ENCODE peak calls at places on chromosomes 3 and 15, in seven cellular contexts. One of them, this sample, is unnamed.

GRCh38 chr3:48299746-48300361 is 33.6 kb downstream of the SPINK8 start:
- DNase-seq in CD4-positive, alpha-beta T cell: no peak
- DNase-seq in psoas muscle: no peak
- DNase-seq in GM23338: no peak
- DNase-seq in tibial artery: no peak
- DNase-seq in retinal pigment epithelial cell: no peak
- DNase-seq in nephron progenitor cell: no peak
- DNase-seq in this sample: no peak

GRCh38 chr3:150760431-150761200 is 2.4 kb downstream of the SIAH2 start:
- DNase-seq in GM23338: no peak
- DNase-seq in tibial artery: no peak
- DNase-seq in CD4-positive, alpha-beta T cell: no peak
- DNase-seq in retinal pigment epithelial cell: no peak
- DNase-seq in nephron progenitor cell: no peak
- DNase-seq in psoas muscle: no peak
- DNase-seq in this sample: no peak

GRCh38 chr3:141078200-141078599 is 27.1 kb downstream of the SPSB4 start:
- DNase-seq in CD4-positive, alpha-beta T cell: no peak
- DNase-seq in GM23338: no peak
- DNase-seq in psoas muscle: no peak
- DNase-seq in tibial artery: no peak
- DNase-seq in nephron progenitor cell: no peak
- DNase-seq in retinal pigment epithelial cell: no peak
- DNase-seq in this sample: no peak

GRCh38 chr3:11479230-11479620 is 164.5 kb downstream of the VGLL4 start:
- DNase-seq in retinal pigment epithelial cell: no peak
- DNase-seq in psoas muscle: no peak
- DNase-seq in GM23338: no peak
- DNase-seq in CD4-positive, alpha-beta T cell: no peak
- DNase-seq in tibial artery: no peak
- DNase-seq in nephron progenitor cell: no peak
- DNase-seq in this sample: no peak

GRCh38 chr15:58361291-58361759 is 70.5 kb upstream of the LIPC start:
- DNase-seq in retinal pigment epithelial cell: no peak
- DNase-seq in GM23338: no peak
- DNase-seq in nephron progenitor cell: no peak
- DNase-seq in CD4-positive, alpha-beta T cell: no peak
- DNase-seq in psoas muscle: no peak
- DNase-seq in tibial artery: no peak
- DNase-seq in this sample: no peak

GRCh38 chr15:42107483-42107882 is 13.1 kb upstream of the PLA2G4D start:
- DNase-seq in tibial artery: no peak
- DNase-seq in retinal pigment epithelial cell: no peak
- DNase-seq in GM23338: no peak
- DNase-seq in nephron progenitor cell: no peak
- DNase-seq in CD4-positive, alpha-beta T cell: no peak
- DNase-seq in psoas muscle: no peak
- DNase-seq in this sample: peak

GRCh38 chr3:40829876-40830275 is 305.1 kb downstream of the ZNF621 start:
- DNase-seq in GM23338: no peak
- DNase-seq in tibial artery: no peak
- DNase-seq in nephron progenitor cell: no peak
- DNase-seq in retinal pigment epithelial cell: no peak
- DNase-seq in CD4-positive, alpha-beta T cell: no peak
- DNase-seq in psoas muscle: no peak
- DNase-seq in this sample: no peak

GRCh38 chr3:125212509-125213372 is at the start of gene SLC12A8:
- DNase-seq in retinal pigment epithelial cell: no peak
- DNase-seq in tibial artery: no peak
- DNase-seq in psoas muscle: no peak
- DNase-seq in GM23338: peak
- DNase-seq in nephron progenitor cell: peak
- DNase-seq in CD4-positive, alpha-beta T cell: no peak
- DNase-seq in this sample: no peak

GRCh38 chr3:79870006-79870620 is 102.3 kb upstream of the ROBO1 start:
- DNase-seq in psoas muscle: no peak
- DNase-seq in CD4-positive, alpha-beta T cell: no peak
- DNase-seq in nephron progenitor cell: no peak
- DNase-seq in retinal pigment epithelial cell: no peak
- DNase-seq in GM23338: no peak
- DNase-seq in tibial artery: no peak
- DNase-seq in this sample: no peak

GRCh38 chr3:152961323-152961722 is 126.4 kb downstream of the P2RY1 start:
- DNase-seq in psoas muscle: no peak
- DNase-seq in nephron progenitor cell: no peak
- DNase-seq in retinal pigment epithelial cell: no peak
- DNase-seq in GM23338: peak
- DNase-seq in tibial artery: no peak
- DNase-seq in CD4-positive, alpha-beta T cell: no peak
- DNase-seq in this sample: no peak

GRCh38 chr3:53680026-53680425 is 166.2 kb downstream of the CHDH start:
- DNase-seq in CD4-positive, alpha-beta T cell: no peak
- DNase-seq in GM23338: peak
- DNase-seq in retinal pigment epithelial cell: peak
- DNase-seq in psoas muscle: no peak
- DNase-seq in tibial artery: no peak
- DNase-seq in nephron progenitor cell: no peak
- DNase-seq in this sample: peak

GRCh38 chr3:71962561-71963240 is 177.8 kb upstream of the PROK2 start:
- DNase-seq in CD4-positive, alpha-beta T cell: no peak
- DNase-seq in psoas muscle: no peak
- DNase-seq in nephron progenitor cell: no peak
- DNase-seq in GM23338: no peak
- DNase-seq in retinal pigment epithelial cell: no peak
- DNase-seq in tibial artery: no peak
- DNase-seq in this sample: no peak

GRCh38 chr3:170953736-170954135 is 45.3 kb upstream of the EIF5A2 start:
- DNase-seq in GM23338: no peak
- DNase-seq in psoas muscle: no peak
- DNase-seq in nephron progenitor cell: no peak
- DNase-seq in CD4-positive, alpha-beta T cell: no peak
- DNase-seq in retinal pigment epithelial cell: no peak
- DNase-seq in tibial artery: no peak
- DNase-seq in this sample: peak

GRCh38 chr3:115784739-115785571 is 161.6 kb downstream of the GAP43 start:
- DNase-seq in psoas muscle: no peak
- DNase-seq in retinal pigment epithelial cell: no peak
- DNase-seq in nephron progenitor cell: no peak
- DNase-seq in GM23338: no peak
- DNase-seq in tibial artery: no peak
- DNase-seq in CD4-positive, alpha-beta T cell: no peak
- DNase-seq in this sample: no peak

GRCh38 chr3:161310649-161311423 is 60.5 kb downstream of the SPTSSB start:
- DNase-seq in tibial artery: no peak
- DNase-seq in GM23338: no peak
- DNase-seq in retinal pigment epithelial cell: no peak
- DNase-seq in psoas muscle: no peak
- DNase-seq in CD4-positive, alpha-beta T cell: peak
- DNase-seq in nephron progenitor cell: no peak
- DNase-seq in this sample: no peak

GRCh38 chr3:196150481-196150880 is 60.7 kb downstream of the ZDHHC19 start:
- DNase-seq in CD4-positive, alpha-beta T cell: no peak
- DNase-seq in tibial artery: no peak
- DNase-seq in GM23338: no peak
- DNase-seq in nephron progenitor cell: no peak
- DNase-seq in retinal pigment epithelial cell: no peak
- DNase-seq in psoas muscle: no peak
- DNase-seq in this sample: no peak

GRCh38 chr3:165800970-165801369 is 36.3 kb downstream of the BCHE start:
- DNase-seq in tibial artery: no peak
- DNase-seq in GM23338: no peak
- DNase-seq in nephron progenitor cell: no peak
- DNase-seq in retinal pigment epithelial cell: no peak
- DNase-seq in CD4-positive, alpha-beta T cell: no peak
- DNase-seq in psoas muscle: no peak
- DNase-seq in this sample: no peak

GRCh38 chr15:80823120-80823519 is 44.0 kb downstream of the CEMIP start:
- DNase-seq in nephron progenitor cell: no peak
- DNase-seq in GM23338: no peak
- DNase-seq in retinal pigment epithelial cell: no peak
- DNase-seq in CD4-positive, alpha-beta T cell: no peak
- DNase-seq in psoas muscle: no peak
- DNase-seq in tibial artery: no peak
- DNase-seq in this sample: no peak

GRCh38 chr3:80244390-80244789 is 476.6 kb upstream of the ROBO1 start:
- DNase-seq in nephron progenitor cell: no peak
- DNase-seq in retinal pigment epithelial cell: peak
- DNase-seq in GM23338: no peak
- DNase-seq in CD4-positive, alpha-beta T cell: no peak
- DNase-seq in psoas muscle: no peak
- DNase-seq in tibial artery: no peak
- DNase-seq in this sample: no peak

GRCh38 chr15:68774521-68775293 is 46.0 kb downstream of the ANP32A start:
- DNase-seq in nephron progenitor cell: no peak
- DNase-seq in CD4-positive, alpha-beta T cell: no peak
- DNase-seq in tibial artery: no peak
- DNase-seq in psoas muscle: no peak
- DNase-seq in retinal pigment epithelial cell: no peak
- DNase-seq in GM23338: no peak
- DNase-seq in this sample: no peak

GRCh38 chr15:69451951-69452701 is 492 bp upstream of the RPLP1 start:
- DNase-seq in CD4-positive, alpha-beta T cell: peak
- DNase-seq in tibial artery: no peak
- DNase-seq in GM23338: peak
- DNase-seq in psoas muscle: no peak
- DNase-seq in retinal pigment epithelial cell: no peak
- DNase-seq in nephron progenitor cell: no peak
- DNase-seq in this sample: no peak

GRCh38 chr3:15339786-15340215 is 7.4 kb upstream of the SH3BP5 start:
- DNase-seq in retinal pigment epithelial cell: no peak
- DNase-seq in nephron progenitor cell: no peak
- DNase-seq in psoas muscle: no peak
- DNase-seq in GM23338: no peak
- DNase-seq in CD4-positive, alpha-beta T cell: no peak
- DNase-seq in tibial artery: no peak
- DNase-seq in this sample: no peak

GRCh38 chr3:127549826-127550487 is 40.6 kb downstream of the TPRA1 start:
- DNase-seq in tibial artery: no peak
- DNase-seq in nephron progenitor cell: no peak
- DNase-seq in CD4-positive, alpha-beta T cell: no peak
- DNase-seq in GM23338: no peak
- DNase-seq in retinal pigment epithelial cell: no peak
- DNase-seq in psoas muscle: no peak
- DNase-seq in this sample: no peak
- TF ChIP-seq CTCF in tibial artery: no peak
- TF ChIP-seq CTCF in nephron progenitor cell: no peak
- TF ChIP-seq CTCF in CD4-positive, alpha-beta T cell: no peak
- TF ChIP-seq CTCF in GM23338: no peak
- TF ChIP-seq CTCF in retinal pigment epithelial cell: no peak
- TF ChIP-seq CTCF in psoas muscle: no peak
- TF ChIP-seq CTCF in this sample: no peak

GRCh38 chr15:60935130-60935529 is 294.0 kb downstream of the RORA start:
- DNase-seq in GM23338: no peak
- DNase-seq in nephron progenitor cell: no peak
- DNase-seq in retinal pigment epithelial cell: no peak
- DNase-seq in tibial artery: peak
- DNase-seq in CD4-positive, alpha-beta T cell: no peak
- DNase-seq in psoas muscle: no peak
- DNase-seq in this sample: no peak

GRCh38 chr15:60936186-60936585 is 292.9 kb downstream of the RORA start:
- DNase-seq in GM23338: no peak
- DNase-seq in psoas muscle: no peak
- DNase-seq in retinal pigment epithelial cell: no peak
- DNase-seq in tibial artery: no peak
- DNase-seq in nephron progenitor cell: no peak
- DNase-seq in CD4-positive, alpha-beta T cell: no peak
- DNase-seq in this sample: no peak

GRCh38 chr15:60928987-60929386 is 300.1 kb downstream of the RORA start:
- DNase-seq in nephron progenitor cell: no peak
- DNase-seq in CD4-positive, alpha-beta T cell: no peak
- DNase-seq in GM23338: no peak
- DNase-seq in retinal pigment epithelial cell: no peak
- DNase-seq in tibial artery: no peak
- DNase-seq in psoas muscle: no peak
- DNase-seq in this sample: no peak

GRCh38 chr15:60933914-60934885 is 294.9 kb downstream of the RORA start:
- DNase-seq in GM23338: no peak
- DNase-seq in tibial artery: no peak
- DNase-seq in psoas muscle: no peak
- DNase-seq in nephron progenitor cell: no peak
- DNase-seq in retinal pigment epithelial cell: peak
- DNase-seq in CD4-positive, alpha-beta T cell: no peak
- DNase-seq in this sample: no peak

DNA sequence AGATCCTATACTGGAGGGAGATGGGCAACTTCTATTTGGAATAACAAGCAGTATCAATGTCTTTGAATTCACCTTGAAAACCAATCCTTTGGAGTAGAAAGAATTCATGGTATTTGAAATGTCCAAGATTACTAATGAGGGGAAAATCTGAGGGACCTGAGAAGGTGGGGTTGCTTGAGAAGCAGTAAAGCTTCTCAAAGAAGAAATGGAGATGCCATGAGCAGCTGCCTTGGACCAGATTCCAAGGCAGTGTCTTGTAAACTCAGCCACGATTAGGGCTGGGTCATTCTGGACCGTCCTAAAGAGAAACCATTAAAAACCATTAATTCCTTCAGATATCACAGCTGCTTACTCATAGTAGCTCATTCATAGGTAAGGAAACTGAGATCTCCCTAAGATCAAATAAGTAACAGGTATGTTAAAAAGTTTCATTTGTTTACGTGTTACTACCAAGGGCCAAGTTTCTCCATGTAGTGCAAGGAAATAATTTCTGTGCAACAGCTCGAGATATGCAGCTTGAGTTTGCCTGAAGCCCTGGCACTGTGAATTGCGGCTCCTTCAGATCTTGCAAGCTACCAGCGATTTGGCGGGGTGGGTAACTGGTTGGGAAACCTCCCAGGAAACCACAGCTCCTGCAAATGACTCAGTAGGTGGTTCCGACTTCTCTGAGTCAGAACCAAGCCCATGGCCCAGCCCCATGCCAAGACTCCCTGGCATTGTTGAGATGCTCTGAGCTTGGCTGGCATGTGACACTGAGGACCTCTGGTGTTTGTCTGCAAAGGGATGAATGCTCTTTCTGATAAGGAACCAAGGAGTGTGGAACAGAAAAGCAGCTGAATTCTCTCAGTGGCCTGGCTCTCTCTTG is 296.8 kb downstream of the RORA start:
- DNase-seq in CD4-positive, alpha-beta T cell: peak
- DNase-seq in psoas muscle: peak
- DNase-seq in tibial artery: peak
- DNase-seq in GM23338: peak
- DNase-seq in retinal pigment epithelial cell: peak
- DNase-seq in nephron progenitor cell: no peak
- DNase-seq in this sample: no peak
- TF ChIP-seq CTCF in CD4-positive, alpha-beta T cell: no peak
- TF ChIP-seq CTCF in psoas muscle: peak
- TF ChIP-seq CTCF in tibial artery: no peak
- TF ChIP-seq CTCF in GM23338: peak
- TF ChIP-seq CTCF in retinal pigment epithelial cell: peak
- TF ChIP-seq CTCF in nephron progenitor cell: no peak
- TF ChIP-seq CTCF in this sample: peak

GRCh38 chr3:4888913-4889846 is 90.1 kb upstream of the BHLHE40 start:
- DNase-seq in psoas muscle: no peak
- DNase-seq in CD4-positive, alpha-beta T cell: no peak
- DNase-seq in GM23338: no peak
- DNase-seq in tibial artery: no peak
- DNase-seq in nephron progenitor cell: no peak
- DNase-seq in retinal pigment epithelial cell: no peak
- DNase-seq in this sample: no peak
- TF ChIP-seq CTCF in psoas muscle: no peak
- TF ChIP-seq CTCF in CD4-positive, alpha-beta T cell: no peak
- TF ChIP-seq CTCF in GM23338: no peak
- TF ChIP-seq CTCF in tibial artery: no peak
- TF ChIP-seq CTCF in nephron progenitor cell: no peak
- TF ChIP-seq CTCF in retinal pigment epithelial cell: no peak
- TF ChIP-seq CTCF in this sample: no peak

GRCh38 chr15:77654975-77655374 is 22.3 kb upstream of the LINGO1 start:
- DNase-seq in psoas muscle: no peak
- DNase-seq in nephron progenitor cell: peak
- DNase-seq in GM23338: peak
- DNase-seq in tibial artery: no peak
- DNase-seq in retinal pigment epithelial cell: no peak
- DNase-seq in CD4-positive, alpha-beta T cell: no peak
- DNase-seq in this sample: no peak
- TF ChIP-seq CTCF in psoas muscle: no peak
- TF ChIP-seq CTCF in nephron progenitor cell: peak
- TF ChIP-seq CTCF in GM23338: peak
- TF ChIP-seq CTCF in tibial artery: no peak
- TF ChIP-seq CTCF in retinal pigment epithelial cell: peak
- TF ChIP-seq CTCF in CD4-positive, alpha-beta T cell: no peak
- TF ChIP-seq CTCF in this sample: no peak

This sample was measured in dorsolateral prefrontal cortex.